ENCODE peak calls at places on chromosomes 2 and 18, in seven cellular contexts. Q, C, R, U, N, D and X are unnamed samples.

GRCh38 chr2:82283075-82283474 is 1978.5 kb upstream of the LRRTM1 start:
- DNase-seq in Q (no peak), C (no peak), R (no peak), U (no peak), N (no peak), D (no peak), X (no peak)

GRCh38 chr2:205032093-205032551 is 486.8 kb downstream of the PARD3B start:
- DNase-seq in Q (no peak), C (no peak), R (no peak), U (no peak), N (no peak), D (no peak), X (no peak)

GRCh38 chr2:129922571-129923264 is 56.7 kb upstream of the RAB6C start:
- DNase-seq in Q (no peak), C (no peak), R (no peak), U (no peak), N (no peak), D (peak), X (no peak)

GRCh38 chr18:68797901-68798300 is at the start of gene CCDC102B:
- DNase-seq in Q (peak), C (no peak), R (no peak), U (no peak), N (peak), D (no peak), X (peak)

GRCh38 chr2:191023235-191023679 is 9.3 kb upstream of the STAT1 start:
- DNase-seq in Q (no peak), C (no peak), R (no peak), U (no peak), N (no peak), D (no peak), X (no peak)

GRCh38 chr2:14693874-14694273 is 61.4 kb downstream of the LRATD1 start:
- DNase-seq in Q (no peak), C (no peak), R (no peak), U (no peak), N (no peak), D (no peak), X (no peak)

GRCh38 chr2:132760405-132760804 is 90.4 kb upstream of the LYPD1 start:
- DNase-seq in Q (no peak), C (peak), R (no peak), U (no peak), N (no peak), D (no peak), X (no peak)

GRCh38 chr2:191977754-191978153 is 130.9 kb upstream of the CAVIN2 start:
- DNase-seq in Q (peak), C (no peak), R (no peak), U (no peak), N (peak), D (no peak), X (no peak)

GRCh38 chr18:77132369-77133050 is at the start of gene MBP:
- DNase-seq in Q (no peak), C (peak), R (peak), U (no peak), N (no peak), D (no peak), X (no peak)

GRCh38 chr2:191636235-191636543 is 41.7 kb upstream of the NABP1 start:
- DNase-seq in Q (peak), C (no peak), R (no peak), U (no peak), N (peak), D (no peak), X (peak)

GRCh38 chr2:52117299-52117698 is 1085.4 kb upstream of the NRXN1 start:
- DNase-seq in Q (peak), C (no peak), R (no peak), U (no peak), N (peak), D (no peak), X (peak)

GRCh38 chr2:48852938-48853337 is 97.4 kb upstream of the LHCGR start:
- DNase-seq in Q (peak), C (no peak), R (no peak), U (no peak), N (peak), D (no peak), X (peak)

GRCh38 chr18:36186461-36187137 is 698 bp upstream of the MOCOS start:
- DNase-seq in Q (peak), C (peak), R (peak), U (peak), N (peak), D (no peak), X (no peak)

GRCh38 chr2:157024129-157024528 is 233.4 kb upstream of the GALNT5 start:
- DNase-seq in Q (no peak), C (no peak), R (no peak), U (no peak), N (no peak), D (no peak), X (no peak)

GRCh38 chr2:163717993-163718680 is 17.7 kb downstream of the FIGN start:
- DNase-seq in Q (peak), C (no peak), R (no peak), U (no peak), N (no peak), D (no peak), X (no peak)

GRCh38 chr2:34705556-34706247 is 1106.6 kb upstream of the FAM98A start:
- DNase-seq in Q (no peak), C (no peak), R (no peak), U (no peak), N (no peak), D (no peak), X (no peak)

GRCh38 chr2:204110250-204111183 is 174.0 kb downstream of the ICOS start:
- DNase-seq in Q (peak), C (peak), R (no peak), U (no peak), N (peak), D (no peak), X (peak)

GRCh38 chr2:239521518-239521815 is 120.6 kb upstream of the HDAC4 start:
- DNase-seq in Q (no peak), C (no peak), R (no peak), U (no peak), N (no peak), D (no peak), X (no peak)

GRCh38 chr2:241821460-241822263 is 12.7 kb downstream of the NEU4 start:
- DNase-seq in Q (no peak), C (no peak), R (peak), U (peak), N (no peak), D (no peak), X (no peak)

GRCh38 chr18:62716679-62717058 is 1.3 kb downstream of the PHLPP1 start:
- DNase-seq in Q (no peak), C (peak), R (peak), U (no peak), N (peak), D (no peak), X (peak)

GRCh38 chr2:235170536-235171510 is 219.0 kb downstream of the SH3BP4 start:
- DNase-seq in Q (peak), C (no peak), R (no peak), U (no peak), N (peak), D (no peak), X (peak)

GRCh38 chr18:41391616-41392610 is 563.1 kb upstream of the PIK3C3 start:
- DNase-seq in Q (peak), C (peak), R (peak), U (no peak), N (peak), D (no peak), X (peak)

GRCh38 chr2:109381327-109381820 is 232.4 kb downstream of the SEPTIN10 start:
- DNase-seq in Q (no peak), C (no peak), R (peak), U (no peak), N (no peak), D (no peak), X (no peak)

GRCh38 chr18:32770181-32770650 is 2.6 kb downstream of the KLHL14 start:
- DNase-seq in Q (no peak), C (no peak), R (peak), U (no peak), N (no peak), D (no peak), X (no peak)

GRCh38 chr2:39537150-39537549 is 100.1 kb upstream of the MAP4K3 start:
- DNase-seq in Q (no peak), C (no peak), R (no peak), U (no peak), N (no peak), D (no peak), X (no peak)

GRCh38 chr18:59180150-59180845 is 39.7 kb upstream of the GRP start:
- DNase-seq in Q (peak), C (no peak), R (no peak), U (no peak), N (peak), D (no peak), X (peak)

GRCh38 chr18:668263-668662 is 10.8 kb downstream of the TYMS start:
- DNase-seq in Q (no peak), C (no peak), R (no peak), U (no peak), N (no peak), D (no peak), X (no peak)

GRCh38 chr18:8795586-8795985 is 90.2 kb downstream of the MTCL1 start:
- DNase-seq in Q (no peak), C (no peak), R (no peak), U (no peak), N (no peak), D (no peak), X (no peak)

DNA sequence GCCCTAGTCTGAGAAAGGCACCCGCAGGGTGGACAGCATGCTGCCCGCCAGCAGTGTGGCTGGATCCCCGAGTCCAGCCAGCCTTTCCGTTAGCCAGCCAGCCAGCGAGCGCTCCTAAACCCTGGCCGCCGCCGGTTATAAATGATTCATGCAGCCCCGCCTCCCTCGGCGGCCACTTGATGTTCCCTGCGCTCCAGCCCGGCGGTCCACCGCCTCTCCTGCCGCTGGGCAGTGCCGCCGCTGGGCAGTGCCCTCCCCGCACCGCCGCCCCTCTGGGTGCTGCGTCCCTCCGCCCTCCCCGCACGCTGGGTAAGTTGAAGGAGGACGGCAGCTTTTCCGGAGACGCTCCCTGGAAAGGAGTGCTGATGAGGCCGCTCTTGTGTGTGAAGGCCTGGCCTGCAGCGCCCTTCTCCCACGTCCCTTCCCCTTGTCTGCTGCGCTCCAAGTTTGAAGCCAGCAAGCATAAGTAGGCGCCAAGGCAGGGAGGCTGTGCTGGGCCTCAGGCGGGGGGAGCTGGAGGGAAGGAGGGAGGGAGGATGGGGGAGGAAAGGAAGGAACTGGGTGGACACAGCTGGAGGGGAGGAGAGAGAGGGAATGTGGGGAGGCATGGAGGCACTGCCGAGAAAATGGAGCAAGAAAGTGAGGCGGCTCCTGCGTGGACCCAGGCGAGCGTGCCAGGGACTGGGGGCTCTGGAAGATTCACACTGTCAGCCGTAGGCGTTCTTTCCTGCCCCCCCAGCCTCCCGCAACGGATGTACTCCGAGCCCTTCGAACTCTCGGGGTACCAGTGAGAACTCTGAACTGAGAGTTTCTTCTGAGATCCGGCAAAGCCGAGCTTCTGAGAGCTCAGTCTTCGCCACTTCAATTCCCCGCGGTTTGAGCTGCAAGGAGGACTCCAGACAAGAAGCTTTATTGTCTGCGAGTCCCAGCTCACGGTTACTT is 131.9 kb downstream of the GLI2 start:
- DNase-seq in Q (peak), C (no peak), R (peak), U (peak), N (peak), D (no peak), X (peak)
- H3K4me3 ChIP-seq in Q (peak), C (no peak), R (peak), U (peak), N (peak), D (peak), X (peak)

DNA sequence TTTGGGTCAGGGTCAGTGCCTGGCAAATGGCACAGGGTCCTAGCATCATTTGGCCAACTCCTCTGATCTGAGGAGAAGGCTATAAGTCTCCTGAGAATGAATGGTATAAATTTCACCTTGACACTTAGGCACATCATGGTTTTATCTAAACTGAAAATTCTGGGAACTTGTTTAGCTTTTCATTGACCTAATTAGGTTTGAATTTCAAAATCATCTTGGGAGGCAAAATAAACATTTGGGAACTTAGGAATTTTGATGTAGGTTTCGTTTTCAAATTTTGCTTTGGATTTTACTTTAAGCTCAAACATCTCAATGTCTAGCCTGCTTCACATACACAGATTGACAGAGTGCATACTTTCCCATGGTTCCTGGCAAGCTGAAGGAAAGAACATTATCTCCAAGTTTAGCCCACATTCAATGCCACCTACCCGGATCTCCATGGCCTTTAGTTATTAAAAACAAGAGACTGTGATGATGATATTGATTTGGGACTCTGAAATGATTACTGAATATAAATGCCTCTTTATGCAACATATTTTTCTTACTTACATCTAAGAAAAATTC is 44.5 kb downstream of the MYOM1 start:
- DNase-seq in Q (no peak), C (no peak), R (no peak), U (no peak), N (peak), D (no peak), X (no peak)
- H3K4me3 ChIP-seq in Q (no peak), C (no peak), R (no peak), U (no peak), N (no peak), D (no peak), X (no peak)

GRCh38 chr2:85705680-85706039 is 11.5 kb downstream of the GNLY start:
- DNase-seq in Q (peak), C (no peak), R (no peak), U (peak), N (peak), D (no peak), X (peak)
- H3K4me3 ChIP-seq in Q (no peak), C (no peak), R (no peak), U (no peak), N (no peak), D (no peak), X (no peak)

DNA sequence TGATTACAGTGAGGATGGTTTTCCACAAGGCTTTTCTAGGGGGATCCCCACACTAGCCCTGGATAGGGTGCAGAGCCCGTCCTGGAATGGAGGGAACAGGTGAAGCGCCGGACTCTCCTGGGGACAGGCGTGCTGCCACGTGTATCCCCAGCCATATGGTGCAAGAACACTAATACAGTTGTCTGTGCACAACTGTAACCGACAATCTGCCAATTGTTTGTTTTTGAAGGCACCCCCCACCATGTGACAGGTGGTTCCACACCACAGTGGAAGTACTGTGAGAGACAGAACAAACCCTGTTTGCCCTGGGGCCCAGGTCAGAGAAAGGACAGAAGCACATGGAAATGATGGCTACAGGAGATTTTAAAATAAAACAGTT is 52.9 kb downstream of the MYCN start:
- DNase-seq in Q (no peak), C (no peak), R (no peak), U (no peak), N (no peak), D (no peak), X (no peak)
- H3K4me3 ChIP-seq in Q (no peak), C (no peak), R (no peak), U (no peak), N (no peak), D (no peak), X (no peak)

GRCh38 chr2:207256026-207256425 is 90.3 kb upstream of the KLF7 start:
- DNase-seq in Q (no peak), C (no peak), R (no peak), U (no peak), N (no peak), D (no peak), X (no peak)

GRCh38 chr2:207255565-207255964 is 89.8 kb upstream of the KLF7 start:
- DNase-seq in Q (no peak), C (no peak), R (no peak), U (no peak), N (no peak), D (no peak), X (no peak)

GRCh38 chr2:207258191-207258991 is 92.6 kb upstream of the KLF7 start:
- DNase-seq in Q (peak), C (no peak), R (peak), U (peak), N (peak), D (no peak), X (peak)

GRCh38 chr2:207256476-207257207 is 90.9 kb upstream of the KLF7 start:
- DNase-seq in Q (peak), C (no peak), R (no peak), U (no peak), N (peak), D (no peak), X (peak)

DNA sequence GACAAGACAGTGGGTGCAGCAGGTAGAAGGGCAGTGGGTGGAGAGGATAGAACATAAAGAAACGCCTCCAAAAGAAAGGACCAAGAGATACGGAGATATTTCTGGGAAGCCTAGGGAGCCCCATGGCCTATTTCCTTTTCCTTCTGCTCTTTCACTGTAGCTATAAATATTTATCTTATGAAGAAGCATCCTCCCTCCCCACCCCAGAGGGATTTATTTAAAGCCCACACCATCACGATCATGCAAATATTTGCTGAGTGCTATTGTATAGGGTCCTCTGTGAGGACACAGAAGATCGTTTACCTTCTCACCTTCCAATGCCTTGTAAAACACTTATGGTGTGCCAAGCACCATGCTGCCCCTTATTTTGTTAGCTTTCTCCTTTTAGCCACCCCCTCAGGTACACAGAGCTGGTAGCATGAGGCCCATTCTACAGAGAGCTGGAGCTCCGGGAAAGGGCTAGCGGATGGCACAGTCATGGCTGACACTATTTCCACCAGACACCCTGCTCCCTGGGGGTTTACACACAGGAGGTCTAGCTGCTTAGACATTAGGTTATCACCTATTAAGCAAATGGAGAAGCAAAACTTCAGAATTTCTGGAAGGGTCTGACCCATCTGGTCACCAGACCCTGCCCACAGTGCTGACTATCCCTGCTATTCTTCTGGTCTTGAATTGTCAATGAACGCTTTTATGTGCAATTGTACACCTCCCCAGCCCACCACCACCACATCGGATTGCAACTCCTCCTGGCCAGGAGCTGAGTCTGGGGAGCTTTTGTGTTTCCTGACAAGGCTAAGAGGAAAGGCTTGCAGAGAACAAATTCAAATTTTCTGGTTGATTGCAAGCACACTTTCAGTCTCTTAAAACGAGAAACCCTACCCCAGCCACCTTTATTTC is 91.8 kb upstream of the KLF7 start:
- DNase-seq in Q (peak), C (no peak), R (no peak), U (no peak), N (no peak), D (no peak), X (no peak)
- H3K4me3 ChIP-seq in Q (no peak), C (no peak), R (no peak), U (no peak), N (no peak), D (no peak), X (no peak)

GRCh38 chr18:79738041-79738461 is 58.4 kb downstream of the CTDP1 start:
- DNase-seq in Q (no peak), C (no peak), R (peak), U (no peak), N (no peak), D (no peak), X (no peak)
- H3K4me3 ChIP-seq in Q (no peak), C (no peak), R (no peak), U (no peak), N (no peak), D (no peak), X (no peak)

DNA sequence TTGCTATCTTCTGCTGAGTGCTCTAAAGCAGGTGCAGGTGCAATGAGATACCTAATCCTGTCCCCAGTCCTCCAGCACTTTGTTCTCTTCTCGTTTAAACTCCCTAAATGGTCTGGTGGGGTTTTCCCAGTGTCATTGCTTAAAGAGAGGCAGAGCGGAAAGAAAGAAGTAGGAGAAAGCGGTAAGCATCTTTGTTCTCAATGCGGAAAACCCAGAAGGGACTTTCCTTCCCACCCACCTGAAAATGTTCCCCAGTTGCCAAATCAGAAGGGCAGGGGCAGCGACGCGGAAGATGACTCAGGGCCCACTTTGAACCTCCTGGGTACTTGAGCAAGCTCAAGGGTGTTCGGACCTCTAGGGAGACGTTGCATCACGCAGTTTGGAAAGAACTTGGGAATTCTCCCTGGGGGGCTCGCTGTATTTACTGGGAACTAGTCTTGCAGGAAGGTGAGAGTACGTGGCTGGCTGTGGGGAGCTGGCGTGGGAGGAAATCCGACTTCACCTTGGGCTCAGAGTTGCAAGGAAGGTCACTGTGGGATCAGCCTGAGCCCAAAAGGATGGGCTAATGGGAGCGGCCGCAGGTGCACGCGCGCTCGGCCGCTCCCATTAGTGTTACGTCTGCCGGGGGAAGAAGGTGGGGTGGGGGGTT is 587 bp upstream of the SGPP2 start:
- DNase-seq in Q (no peak), C (peak), R (peak), U (no peak), N (no peak), D (no peak), X (no peak)
- H3K4me3 ChIP-seq in Q (no peak), C (peak), R (no peak), U (peak), N (no peak), D (peak), X (no peak)

GRCh38 chr2:202149155-202149762 is 76.2 kb downstream of the KIAA2012 start:
- DNase-seq in Q (peak), C (no peak), R (no peak), U (peak), N (peak), D (no peak), X (peak)
- H3K4me3 ChIP-seq in Q (no peak), C (no peak), R (no peak), U (no peak), N (no peak), D (no peak), X (no peak)